ENCODE peak calls at places on chromosomes 12 and 14, in six cellular contexts. S, D, A, R, V and J are unnamed samples.

GRCh38 chr14:49621114-49621881 is 699 bp downstream of the MGAT2 start:
- DNase-seq in S (no peak), V (peak; percentile 60), D (peak; percentile 69), R (peak; percentile 81), A (peak; percentile 27), J (no peak)

GRCh38 chr14:25111061-25111601 is 61.2 kb upstream of the STXBP6 start:
- DNase-seq in A (no peak), S (no peak), R (no peak), D (no peak), V (peak; percentile 12), J (no peak)

GRCh38 chr12:65612440-65612839 is 211.8 kb upstream of the HMGA2 start:
- DNase-seq in R (no peak), V (no peak), D (no peak), S (no peak), A (no peak), J (no peak)

GRCh38 chr12:96902076-96902475 is 5.0 kb upstream of the NEDD1 start:
- DNase-seq in S (no peak), R (no peak), V (no peak), A (no peak), D (no peak), J (no peak)

GRCh38 chr14:54776361-54777001 is 126.1 kb downstream of the GCH1 start:
- DNase-seq in A (no peak), S (no peak), R (peak; percentile 77), V (peak; percentile 27), D (peak; percentile 58), J (no peak)

GRCh38 chr12:44881197-44881596 is 5.1 kb upstream of the NELL2 start:
- DNase-seq in D (no peak), A (no peak), S (no peak), R (no peak), V (no peak), J (no peak)

GRCh38 chr14:64082837-64083236 is 211.3 kb downstream of the ESR2 start:
- DNase-seq in S (no peak), R (peak; percentile 75), V (no peak), D (no peak), A (no peak), J (no peak)

GRCh38 chr14:42804146-42804545 is 1197.5 kb downstream of the LRFN5 start:
- DNase-seq in S (no peak), A (no peak), V (no peak), D (no peak), R (no peak), J (no peak)

GRCh38 chr14:88023658-88024187 is 18.8 kb downstream of the GPR65 start:
- DNase-seq in R (no peak), V (no peak), S (no peak), D (no peak), A (no peak), J (no peak)

GRCh38 chr12:48937170-48937569 is 11.9 kb upstream of the FKBP11 start:
- DNase-seq in V (no peak), A (no peak), R (no peak), D (no peak), S (no peak), J (no peak)